ENCODE peak calls at places on chromosome 14, in five cellular contexts. Q is Peyer's patch; L is astrocyte of the hippocampus; X is stimulated activated CD4-positive, alpha-beta T cell treated with anti-CD3 and anti-CD28 coated beads, Interleukin-1b, Interleukin-23, amount 100 ng/mL, for 4 hours; I is naive B cell. P is an unnamed sample.

GRCh38 chr14:99809376-99809775 is 16.2 kb downstream of the EML1 start:
- DNase-seq in I (no peak), X (no peak), L (no peak), Q (no peak), P (no peak)

GRCh38 chr14:81400852-81401251 is 728 bp upstream of the STON2 start:
- DNase-seq in Q (no peak), L (peak; percentile 97), I (no peak), X (no peak), P (no peak)

GRCh38 chr14:50964683-50965390 is 20.6 kb upstream of the PYGL start:
- DNase-seq in X (no peak), L (peak; percentile 96), I (no peak), Q (peak; percentile 28), P (no peak)

GRCh38 chr14:76904740-76905569 is 78.7 kb downstream of the LRRC74A start:
- DNase-seq in L (peak; percentile 83), I (peak; percentile 83), X (peak; percentile 73), Q (peak; percentile 82), P (no peak)

GRCh38 chr14:57009585-57010515 is 199.6 kb upstream of the OTX2 start:
- DNase-seq in I (no peak), X (no peak), L (no peak), Q (no peak), P (no peak)

GRCh38 chr14:73741386-73741875 is 27.2 kb upstream of the PNMA1 start:
- DNase-seq in I (peak; percentile 68), Q (peak; percentile 72), L (peak; percentile 86), X (peak; percentile 50), P (no peak)

GRCh38 chr14:28765169-28765906 is 1.2 kb upstream of the FOXG1 start:
- DNase-seq in X (no peak), I (no peak), L (peak; percentile 76), Q (no peak), P (no peak)

GRCh38 chr14:61188936-61189808 is 92.0 kb downstream of the TMEM30B start:
- DNase-seq in I (no peak), X (no peak), Q (no peak), L (peak; percentile 81), P (peak; percentile 89)

GRCh38 chr14:31965735-31966598 is 111.1 kb upstream of the ARHGAP5 start:
- DNase-seq in I (no peak), Q (no peak), X (no peak), L (no peak), P (no peak)

GRCh38 chr14:59317346-59317745 is 128.9 kb downstream of the DAAM1 start:
- DNase-seq in Q (no peak), I (no peak), X (no peak), L (no peak), P (no peak)

GRCh38 chr14:34981743-34982420 is 910 bp upstream of the SRP54 start:
- DNase-seq in Q (peak; percentile 36), I (peak; percentile 42), L (peak; percentile 70), X (peak; percentile 6), P (no peak)

GRCh38 chr14:98634043-98634820 is 637.8 kb downstream of the BCL11B start:
- DNase-seq in Q (no peak), X (no peak), L (no peak), I (no peak), P (no peak)

GRCh38 chr14:102362084-102362483 is 606 bp downstream of the CINP start:
- DNase-seq in X (no peak), I (peak; percentile 8), L (no peak), Q (no peak), P (peak; percentile 3)

GRCh38 chr14:90883782-90884181 is 67.6 kb upstream of the TTC7B start:
- DNase-seq in X (no peak), I (no peak), Q (no peak), L (no peak), P (no peak)

GRCh38 chr14:42555365-42555764 is 948.7 kb downstream of the LRFN5 start:
- DNase-seq in Q (no peak), L (no peak), X (no peak), I (no peak), P (no peak)

GRCh38 chr14:104536942-104537612 is 42.5 kb upstream of the C14orf180 start:
- DNase-seq in L (peak; percentile 69), X (no peak), Q (no peak), I (no peak), P (peak; percentile 24)

GRCh38 chr14:54395716-54396115 is 1.1 kb upstream of the CDKN3 start:
- DNase-seq in X (no peak), I (no peak), Q (no peak), L (no peak), P (no peak)

GRCh38 chr14:100387450-100387849 is 64.3 kb downstream of the SLC25A47 start:
- DNase-seq in I (no peak), X (no peak), Q (no peak), L (no peak), P (no peak)

GRCh38 chr14:33551963-33552362 is 398.9 kb downstream of the EGLN3 start:
- DNase-seq in L (no peak), I (no peak), X (no peak), Q (no peak), P (no peak)

GRCh38 chr14:101736071-101736470 is 25.4 kb upstream of the PPP2R5C start:
- DNase-seq in Q (no peak), X (no peak), L (no peak), I (no peak), P (no peak)

GRCh38 chr14:91742956-91743653 is 11.2 kb upstream of the CATSPERB start:
- DNase-seq in L (no peak), I (no peak), X (no peak), Q (no peak), P (no peak)

GRCh38 chr14:64923015-64923414 is 8.8 kb downstream of the CHURC1 start:
- DNase-seq in Q (no peak), X (no peak), I (no peak), L (no peak), P (no peak)

GRCh38 chr14:95495538-95496025 is 20.9 kb downstream of the SYNE3 start:
- DNase-seq in L (no peak), Q (peak; percentile 75), X (no peak), I (peak; percentile 86), P (no peak)

GRCh38 chr14:94917041-94917600 is 147.2 kb upstream of the GSC start:
- DNase-seq in X (no peak), I (no peak), Q (no peak), L (no peak), P (no peak)

GRCh38 chr14:97771340-97772045 is 974.3 kb downstream of the VRK1 start:
- DNase-seq in Q (no peak), X (no peak), L (peak; percentile 73), I (no peak), P (no peak)

GRCh38 chr14:26596722-26597030 is 1.2 kb downstream of the NOVA1 start:
- DNase-seq in X (no peak), Q (no peak), I (no peak), L (peak; percentile 34), P (no peak)